ENCODE peak calls at places on chromosomes 4 and X, in six cellular contexts. I is stomach, L is SK-N-SH, X is H1, M is upper lobe of left lung, H is K562. P is an unnamed sample.

GRCh38 chr4:13244342-13244905 is 239.7 kb downstream of the RAB28 start:
- DNase-seq in I (no peak), L (no peak), X (no peak), M (no peak), H (no peak), P (no peak)

GRCh38 chrX:7252013-7252610 is 104.2 kb upstream of the PUDP start:
- DNase-seq in I (peak; percentile 91), L (no peak), X (no peak), M (no peak), H (no peak), P (no peak)

GRCh38 chr4:59973496-59973895 is 1226.6 kb upstream of the ADGRL3 start:
- DNase-seq in I (no peak), L (no peak), X (no peak), M (no peak), H (no peak), P (no peak)

GRCh38 chr4:91598696-91599095 is 705.1 kb upstream of the GRID2 start:
- DNase-seq in I (no peak), L (no peak), X (no peak), M (no peak), H (no peak), P (no peak)

GRCh38 chrX:35122756-35123155 is 180.2 kb downstream of the FAM47B start:
- DNase-seq in I (no peak), L (no peak), X (no peak), M (no peak), H (no peak), P (no peak)

GRCh38 chr4:87120411-87121162 is 99.8 kb downstream of the KLHL8 start:
- DNase-seq in I (no peak), L (no peak), X (no peak), M (peak; percentile 33), H (no peak), P (peak; percentile 58)

GRCh38 chr4:144648042-144648441 is 2.1 kb downstream of the HHIP start:
- DNase-seq in I (no peak), L (no peak), X (no peak), M (no peak), H (no peak), P (no peak)

GRCh38 chrX:15749642-15750610 is 11.9 kb downstream of the CA5B start:
- DNase-seq in I (peak; percentile 31), L (no peak), X (no peak), M (no peak), H (no peak), P (no peak)

GRCh38 chrX:63330681-63331080 is 20.5 kb downstream of the SPIN4 start:
- DNase-seq in I (no peak), L (no peak), X (no peak), M (peak; percentile 24), H (no peak), P (no peak)

GRCh38 chr4:52369649-52370048 is 289.5 kb downstream of the USP46 start:
- DNase-seq in I (no peak), L (peak; percentile 9), X (no peak), M (no peak), H (no peak), P (no peak)

GRCh38 chr4:34258176-34258575 is 1986.1 kb downstream of the ARAP2 start:
- DNase-seq in I (no peak), L (no peak), X (no peak), M (no peak), H (no peak), P (no peak)

GRCh38 chrX:7100022-7100421 is 47.5 kb upstream of the STS start:
- DNase-seq in I (no peak), L (no peak), X (no peak), M (no peak), H (no peak), P (no peak)

GRCh38 chrX:14916017-14916674 is 42.9 kb downstream of the MOSPD2 start:
- DNase-seq in I (no peak), L (no peak), X (no peak), M (no peak), H (no peak), P (no peak)

GRCh38 chr4:139665690-139666529 is at the start of gene MGST2:
- DNase-seq in I (peak; percentile 86), L (peak; percentile 58), X (no peak), M (peak; percentile 37), H (peak; percentile 91), P (peak; percentile 73)
- TF ChIP-seq EP300 in I (no peak), L (no peak), X (no peak), M (no peak), H (peak; percentile 66), P (no peak)

DNA sequence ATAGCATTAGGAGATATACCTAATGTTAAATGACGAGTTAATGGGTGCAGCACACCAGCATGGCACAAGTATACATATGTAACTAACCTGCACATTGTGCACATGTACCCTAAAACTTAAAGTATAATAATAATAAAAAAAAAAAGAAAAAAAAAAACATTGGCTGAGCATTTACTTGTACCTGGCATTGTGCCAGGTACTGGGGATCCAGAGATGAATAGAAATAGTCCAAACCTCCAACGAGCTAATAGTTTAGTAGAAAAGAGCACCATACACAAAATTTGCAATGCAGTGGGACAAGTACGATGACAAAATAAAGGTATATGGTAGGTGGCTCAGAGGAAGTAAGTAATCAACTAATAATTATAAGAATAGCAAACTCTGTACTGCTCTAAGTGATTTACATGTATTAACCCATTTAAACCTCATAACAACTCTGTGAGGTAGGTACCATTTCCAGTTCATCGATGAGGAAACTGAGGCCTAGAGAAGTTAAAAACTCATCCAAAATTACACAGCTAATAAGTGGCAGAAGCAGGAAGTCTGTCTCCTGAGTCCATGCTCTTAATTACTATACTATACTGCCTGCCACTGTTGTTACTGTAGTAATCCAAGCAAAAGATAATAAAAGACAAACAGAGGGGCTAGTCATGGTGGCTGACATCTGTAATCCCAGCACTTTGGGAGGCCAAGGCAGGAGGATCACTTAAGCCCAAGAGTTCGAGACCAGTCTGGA is 319.3 kb downstream of the OPHN1 start:
- DNase-seq in I (no peak), L (no peak), X (no peak), M (no peak), H (no peak), P (no peak)
- TF ChIP-seq CTCF in I (no peak), L (no peak), X (no peak), M (no peak), H (no peak), P (no peak)

DNA sequence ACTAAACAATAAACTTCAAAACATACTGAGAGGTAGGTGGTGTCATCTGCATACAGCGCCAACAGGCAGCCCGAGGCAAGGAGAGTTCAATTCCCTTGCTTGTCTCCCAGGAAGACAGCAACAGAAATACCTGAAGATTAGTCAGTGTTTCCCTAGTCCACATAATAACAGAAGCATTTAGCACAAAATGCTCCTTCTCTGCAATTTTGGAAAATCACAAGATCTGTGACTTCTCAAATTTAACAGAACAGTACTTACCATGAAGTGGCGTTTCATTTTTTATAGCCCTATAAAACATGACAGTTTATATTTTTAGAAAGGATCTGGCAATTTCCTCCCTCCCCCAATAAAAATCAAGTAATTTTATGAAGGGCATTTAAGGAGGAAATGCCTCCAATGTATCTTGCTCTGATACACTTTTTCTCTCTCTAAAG is 67.1 kb upstream of the MYOZ2 start:
- DNase-seq in I (no peak), L (no peak), X (peak; percentile 10), M (no peak), H (no peak), P (no peak)
- TF ChIP-seq EP300 in I (no peak), L (no peak), X (no peak), M (no peak), H (no peak), P (no peak)

GRCh38 chr4:185122681-185123345 is 20.3 kb upstream of the SLC25A4 start:
- DNase-seq in I (no peak), L (no peak), X (no peak), M (no peak), H (no peak), P (no peak)

GRCh38 chr4:185134176-185134869 is 8.7 kb upstream of the SLC25A4 start:
- DNase-seq in I (no peak), L (peak; percentile 68), X (no peak), M (no peak), H (peak; percentile 67), P (no peak)

GRCh38 chr4:185127021-185127925 is 15.8 kb upstream of the SLC25A4 start:
- DNase-seq in I (no peak), L (peak; percentile 87), X (no peak), M (peak; percentile 89), H (no peak), P (peak; percentile 65)

GRCh38 chr4:185123479-185123878 is 19.6 kb upstream of the SLC25A4 start:
- DNase-seq in I (no peak), L (no peak), X (no peak), M (no peak), H (no peak), P (no peak)

GRCh38 chr4:185128272-185129119 is 14.6 kb upstream of the SLC25A4 start:
- DNase-seq in I (no peak), L (peak; percentile 83), X (no peak), M (peak; percentile 88), H (no peak), P (peak; percentile 70)
- TF ChIP-seq CTCF in I (no peak), L (no peak), X (no peak), M (peak; percentile 30), H (no peak), P (no peak)

GRCh38 chr4:184329235-184330007 is 111.7 kb upstream of the ENPP6 start:
- DNase-seq in I (peak; percentile 81), L (no peak), X (no peak), M (no peak), H (no peak), P (no peak)

GRCh38 chr4:184324939-184325477 is 107.3 kb upstream of the ENPP6 start:
- DNase-seq in I (no peak), L (no peak), X (no peak), M (no peak), H (no peak), P (no peak)

GRCh38 chr4:184328022-184328736 is 110.5 kb upstream of the ENPP6 start:
- DNase-seq in I (no peak), L (no peak), X (no peak), M (no peak), H (no peak), P (no peak)

GRCh38 chr4:184331155-184331995 is 113.7 kb upstream of the ENPP6 start:
- DNase-seq in I (peak; percentile 90), L (no peak), X (no peak), M (no peak), H (no peak), P (no peak)

GRCh38 chr4:184330008-184330400 is 112.3 kb upstream of the ENPP6 start:
- DNase-seq in I (no peak), L (no peak), X (no peak), M (peak; percentile 90), H (no peak), P (no peak)
- TF ChIP-seq EP300 in I (no peak), L (no peak), X (no peak), M (peak; percentile 80), H (no peak), P (peak; percentile 25)

GRCh38 chr4:142663828-142664227 is 182.3 kb downstream of the INPP4B start:
- DNase-seq in I (no peak), L (no peak), X (no peak), M (no peak), H (no peak), P (no peak)

GRCh38 chr4:142656178-142656577 is 189.9 kb downstream of the INPP4B start:
- DNase-seq in I (no peak), L (no peak), X (no peak), M (no peak), H (no peak), P (no peak)

GRCh38 chr4:142660728-142661127 is 185.4 kb downstream of the INPP4B start:
- DNase-seq in I (no peak), L (no peak), X (no peak), M (no peak), H (no peak), P (no peak)
- TF ChIP-seq CTCF in I (no peak), L (peak; percentile 27), X (peak; percentile 21), M (no peak), H (peak; percentile 2), P (no peak)

P was measured in ovary.